ENCODE peak calls at places on chromosome 5, in four cellular contexts. R is H1, N is GM12878, F is K562. S is an unnamed sample.

GRCh38 chr5:93658044-93658443 is 75.0 kb downstream of the NR2F1 start:
- DNase-seq in R (no peak), N (no peak), F (no peak), S (no peak)

GRCh38 chr5:143376911-143377838 is 26.3 kb downstream of the NR3C1 start:
- DNase-seq in R (no peak), N (no peak), F (no peak), S (no peak)

GRCh38 chr5:109779036-109779735 is 89.5 kb downstream of the MAN2A1 start:
- DNase-seq in R (no peak), N (no peak), F (no peak), S (no peak)

GRCh38 chr5:30908356-30908755 is 285.1 kb upstream of the CDH6 start:
- DNase-seq in R (no peak), N (no peak), F (no peak), S (no peak)

GRCh38 chr5:78720997-78721396 is 72.4 kb upstream of the LHFPL2 start:
- DNase-seq in R (no peak), N (no peak), F (no peak), S (no peak)

GRCh38 chr5:119347996-119348395 is 7.8 kb upstream of the TNFAIP8 start:
- DNase-seq in R (no peak), N (no peak), F (no peak), S (no peak)

GRCh38 chr5:122182491-122182921 is 53.2 kb downstream of the ZNF474 start:
- DNase-seq in R (no peak), N (no peak), F (no peak), S (no peak)

GRCh38 chr5:90398726-90399125 is 10.8 kb downstream of the CETN3 start:
- DNase-seq in R (no peak), N (no peak), F (no peak), S (no peak)

GRCh38 chr5:75886706-75887105 is 169.5 kb upstream of the POC5 start:
- DNase-seq in R (no peak), N (no peak), F (no peak), S (no peak)

GRCh38 chr5:4572713-4573112 is 567.4 kb upstream of the ADAMTS16 start:
- DNase-seq in R (no peak), N (no peak), F (no peak), S (no peak)

GRCh38 chr5:150780816-150781221 is 2.3 kb downstream of the SMIM3 start:
- DNase-seq in R (no peak), N (no peak), F (no peak), S (no peak)

GRCh38 chr5:130166839-130167490 is 262.7 kb downstream of the CHSY3 start:
- DNase-seq in R (peak; percentile 55), N (no peak), F (no peak), S (no peak)

GRCh38 chr5:120382813-120383212 is 81.3 kb upstream of the PRR16 start:
- DNase-seq in R (no peak), N (no peak), F (no peak), S (no peak)

GRCh38 chr5:52757991-52758390 is 29.7 kb upstream of the ITGA1 start:
- DNase-seq in R (no peak), N (no peak), F (no peak), S (no peak)

GRCh38 chr5:179267071-179267670 is 78.1 kb downstream of the ADAMTS2 start:
- DNase-seq in R (no peak), N (no peak), F (no peak), S (no peak)

GRCh38 chr5:55852503-55852902 is 1.3 kb downstream of the IL31RA start:
- DNase-seq in R (no peak), N (no peak), F (no peak), S (no peak)

GRCh38 chr5:178163772-178164735 is 10.4 kb upstream of the NHP2 start:
- DNase-seq in R (peak; percentile 100), N (peak; percentile 34), F (peak; percentile 89), S (peak; percentile 58)

GRCh38 chr5:92581249-92581648 is 999.8 kb downstream of the NR2F1-AS1 start:
- DNase-seq in R (no peak), N (no peak), F (no peak), S (no peak)

GRCh38 chr5:98497391-98497790 is 276.1 kb upstream of the RGMB start:
- DNase-seq in R (no peak), N (no peak), F (no peak), S (no peak)

GRCh38 chr5:139650689-139651501 is 2.7 kb downstream of the CXXC5 start:
- DNase-seq in R (no peak), N (no peak), F (peak; percentile 87), S (peak; percentile 87)

GRCh38 chr5:65394078-65394477 is 87.6 kb downstream of the ADAMTS6 start:
- DNase-seq in R (no peak), N (no peak), F (no peak), S (peak; percentile 12)

GRCh38 chr5:176185133-176185733 is 53.0 kb upstream of the SIMC1 start:
- DNase-seq in R (no peak), N (no peak), F (peak; percentile 54), S (no peak)

GRCh38 chr5:124655943-124656459 is 90.4 kb downstream of the ZNF608 start:
- DNase-seq in R (no peak), N (no peak), F (peak; percentile 76), S (peak; percentile 97)

GRCh38 chr5:179153921-179154345 is 93.8 kb downstream of the ZNF354C start:
- DNase-seq in R (peak; percentile 23), N (no peak), F (no peak), S (no peak)

GRCh38 chr5:6583049-6583880 is 49.6 kb downstream of the NSUN2 start:
- DNase-seq in R (peak; percentile 77), N (no peak), F (peak; percentile 81), S (no peak)

GRCh38 chr5:131814990-131815389 is 18.2 kb upstream of the FNIP1 start:
- DNase-seq in R (no peak), N (no peak), F (peak; percentile 29), S (no peak)

GRCh38 chr5:3020426-3020825 is 268.9 kb upstream of the IRX2 start:
- DNase-seq in R (no peak), N (no peak), F (no peak), S (no peak)

GRCh38 chr5:76838481-76839261 is 11.1 kb upstream of the S100Z start:
- DNase-seq in R (no peak), N (no peak), F (no peak), S (peak; percentile 15)

GRCh38 chr5:173237821-173238220 is 2.8 kb upstream of the NKX2-5 start:
- DNase-seq in R (no peak), N (no peak), F (no peak), S (no peak)

GRCh38 chr5:98557921-98558320 is 215.5 kb upstream of the RGMB start:
- DNase-seq in R (no peak), N (no peak), F (no peak), S (no peak)

GRCh38 chr5:159956074-159956473 is 39.8 kb downstream of the ADRA1B start:
- DNase-seq in R (no peak), N (no peak), F (no peak), S (no peak)

GRCh38 chr5:179122411-179123108 is 62.4 kb downstream of the ZNF354C start:
- DNase-seq in R (peak; percentile 22), N (no peak), F (no peak), S (no peak)

DNA sequence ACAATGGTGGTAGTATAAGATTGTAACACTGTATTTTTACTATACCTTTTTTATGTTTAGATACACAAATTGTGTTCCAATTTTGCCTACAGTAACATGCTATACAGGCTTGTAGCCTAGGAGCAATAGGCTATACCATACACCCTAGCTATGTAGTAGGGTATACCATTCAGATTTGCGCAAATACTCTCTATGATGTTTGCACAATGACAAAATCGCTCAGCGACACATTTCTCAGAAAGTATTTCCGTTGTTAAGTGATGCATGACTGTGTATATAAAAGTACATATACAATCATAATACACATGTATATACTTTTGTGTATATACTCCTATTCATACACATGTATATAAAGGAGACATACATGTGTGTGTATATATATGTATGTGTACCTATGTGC is 34.8 kb downstream of the ENC1 start:
- DNase-seq in R (no peak), N (no peak), F (no peak), S (no peak)
- TF ChIP-seq CBX5 in R (no peak), N (no peak), F (no peak), S (no peak)

DNA sequence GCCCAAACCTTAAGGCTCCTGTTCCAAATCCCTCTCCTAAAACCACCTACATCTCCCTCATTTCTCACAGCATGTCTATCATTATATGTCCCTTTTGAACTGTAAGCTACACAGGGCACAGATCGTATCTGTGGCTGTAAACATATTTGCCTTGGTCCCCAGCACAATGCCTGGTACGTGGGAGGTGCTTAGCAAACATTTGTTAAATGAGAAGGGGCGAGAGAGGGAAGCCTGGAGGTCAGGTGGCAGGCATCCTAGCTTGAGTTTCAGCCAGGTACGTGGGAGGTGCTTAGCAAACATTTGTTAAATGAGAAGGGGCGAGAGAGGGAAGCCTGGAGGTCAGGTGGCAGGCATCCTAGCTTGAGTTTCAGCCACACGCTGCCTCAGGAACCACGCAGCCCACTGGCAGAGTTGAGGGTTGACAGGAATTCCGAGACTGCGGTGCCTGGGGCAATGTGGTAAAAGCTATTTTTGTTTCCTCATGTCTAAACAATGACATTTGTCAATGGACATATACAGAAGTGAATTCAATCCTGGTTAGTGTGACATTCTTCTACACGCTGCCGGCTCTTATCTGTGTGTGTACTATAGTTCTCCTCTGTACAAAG is 113.6 kb downstream of the EFNA5 start:
- DNase-seq in R (no peak), N (no peak), F (no peak), S (no peak)
- TF ChIP-seq CBX5 in R (no peak), N (no peak), F (no peak), S (no peak)

GRCh38 chr5:172082180-172082579 is 75.7 kb upstream of the FBXW11 start:
- DNase-seq in R (no peak), N (no peak), F (no peak), S (no peak)
- TF ChIP-seq CBX5 in R (no peak), N (no peak), F (no peak), S (no peak)

GRCh38 chr5:147522435-147522834 is 12.6 kb upstream of the DPYSL3 start:
- DNase-seq in R (no peak), N (no peak), F (no peak), S (no peak)
- TF ChIP-seq CBX5 in R (no peak), N (no peak), F (no peak), S (no peak)

GRCh38 chr5:116664988-116665387 is 90.4 kb upstream of the SEMA6A start:
- DNase-seq in R (no peak), N (no peak), F (no peak), S (no peak)
- TF ChIP-seq CBX5 in R (no peak), N (no peak), F (no peak), S (no peak)

GRCh38 chr5:140881889-140882590 is at the start of gene PCDHA13:
- DNase-seq in R (no peak), N (no peak), F (no peak), S (no peak)

GRCh38 chr5:140883373-140883772 is 1.4 kb downstream of the PCDHA13 start:
- DNase-seq in R (no peak), N (no peak), F (no peak), S (no peak)

GRCh38 chr5:140883927-140884697 is 2.2 kb downstream of the PCDHA13 start:
- DNase-seq in R (no peak), N (no peak), F (no peak), S (no peak)

GRCh38 chr5:140877262-140877581 is 2.1 kb downstream of the PCDHA12 start:
- DNase-seq in R (no peak), N (no peak), F (no peak), S (no peak)

GRCh38 chr5:140882591-140882899 is 621 bp downstream of the PCDHA13 start:
- DNase-seq in R (peak; percentile 73), N (no peak), F (no peak), S (no peak)
- TF ChIP-seq CBX5 in R (no peak), N (no peak), F (no peak), S (no peak)